ENCODE peak calls at places on chromosomes 12 and 14, in seven cellular contexts. W is Peyer's patch, F is Caco-2, U is astrocyte, H is upper lobe of right lung, Y is lung, A is pancreas. V is an unnamed sample.

GRCh38 chr12:102962986-102963385 is 5.5 kb downstream of the ASCL1 start:
- DNase-seq in U (no peak), F (no peak), H (no peak), A (no peak), Y (no peak), W (no peak), V (no peak)

GRCh38 chr12:92068441-92068840 is 77.2 kb downstream of the BTG1 start:
- DNase-seq in H (no peak), F (no peak), A (no peak), Y (no peak), W (no peak), U (no peak), V (no peak)

GRCh38 chr14:88195676-88196075 is 127.4 kb downstream of the KCNK10 start:
- DNase-seq in U (no peak), A (peak; percentile 8), W (no peak), H (no peak), Y (no peak), F (peak; percentile 19), V (no peak)

GRCh38 chr14:24403294-24404013 is 4.7 kb downstream of the NYNRIN start:
- DNase-seq in U (no peak), H (no peak), F (no peak), Y (no peak), W (no peak), A (no peak), V (no peak)

GRCh38 chr14:28576523-28576922 is 190.1 kb upstream of the FOXG1 start:
- DNase-seq in H (no peak), W (no peak), U (no peak), A (no peak), F (no peak), Y (no peak), V (no peak)

GRCh38 chr12:64680235-64680634 is 69.9 kb downstream of the RASSF3 start:
- DNase-seq in Y (peak; percentile 39), H (no peak), W (no peak), A (no peak), F (no peak), U (no peak), V (no peak)

GRCh38 chr14:76084374-76084773 is 67.3 kb upstream of the GPATCH2L start:
- DNase-seq in U (no peak), A (no peak), H (no peak), W (no peak), F (no peak), Y (no peak), V (no peak)

GRCh38 chr12:34298176-34298970 is 276.1 kb downstream of the ALG10 start:
- DNase-seq in F (no peak), Y (no peak), H (peak; percentile 52), A (no peak), W (no peak), U (no peak), V (no peak)

GRCh38 chr12:82555699-82556098 is 131.0 kb upstream of the TMTC2 start:
- DNase-seq in F (no peak), H (no peak), W (no peak), U (no peak), Y (no peak), A (no peak), V (no peak)

GRCh38 chr12:58931518-58931917 is 11.2 kb upstream of the LRIG3 start:
- DNase-seq in U (no peak), A (no peak), F (no peak), W (no peak), Y (no peak), H (no peak), V (no peak)

GRCh38 chr12:6375269-6376078 is at the start of gene SCNN1A:
- DNase-seq in A (peak; percentile 77), F (peak; percentile 87), H (peak; percentile 92), U (no peak), Y (peak; percentile 88), W (no peak), V (no peak)

GRCh38 chr14:33567736-33568124 is 383.1 kb downstream of the EGLN3 start:
- DNase-seq in A (no peak), F (no peak), W (no peak), U (peak; percentile 78), H (no peak), Y (no peak), V (no peak)

GRCh38 chr12:116804051-116804450 is 65.9 kb downstream of the RNFT2 start:
- DNase-seq in Y (no peak), W (no peak), F (no peak), H (no peak), A (no peak), U (no peak), V (no peak)

GRCh38 chr12:42742691-42743090 is 153.1 kb upstream of the PRICKLE1 start:
- DNase-seq in H (no peak), U (no peak), Y (no peak), F (no peak), W (no peak), A (no peak), V (no peak)

GRCh38 chr14:64293976-64294671 is at the start of gene ESR2:
- DNase-seq in Y (no peak), F (peak; percentile 56), U (peak; percentile 35), H (peak; percentile 65), W (peak; percentile 66), A (peak; percentile 9), V (no peak)

DNA sequence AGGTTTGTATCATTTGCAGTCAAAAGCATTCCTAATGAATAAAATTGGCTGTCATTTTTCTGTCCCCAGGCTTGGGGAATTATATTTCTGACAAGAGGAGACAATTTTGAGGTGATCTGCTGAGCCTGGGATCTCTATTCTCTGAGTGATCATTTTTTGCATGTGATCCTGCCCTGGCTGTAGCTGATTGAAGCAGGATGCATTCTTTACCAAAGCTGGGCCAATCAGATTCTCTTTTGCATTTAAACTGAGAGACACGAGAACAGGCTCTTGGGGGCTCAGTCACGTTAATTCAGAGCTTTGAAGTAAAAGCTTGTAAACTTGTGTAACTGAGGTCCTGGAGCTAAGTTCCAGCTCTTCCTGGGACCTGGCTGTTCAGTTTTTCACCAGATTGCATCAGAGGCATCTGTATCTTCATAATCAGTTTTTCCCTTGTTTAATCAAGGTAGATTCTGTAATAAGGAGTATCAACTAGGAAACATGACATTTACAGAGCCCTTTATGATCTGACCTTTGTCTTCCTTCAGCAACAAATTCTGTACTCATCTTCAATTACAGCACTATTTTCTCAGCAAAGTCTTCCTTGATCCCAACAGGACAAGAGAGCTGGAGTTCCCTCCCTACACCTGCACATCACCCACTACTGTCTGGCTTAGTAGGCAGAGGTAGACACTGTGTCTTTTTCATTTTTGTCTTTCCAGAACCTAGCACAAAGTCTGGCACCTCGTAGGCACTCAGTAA is 35.0 kb upstream of the MANSC4 start:
- DNase-seq in W (no peak), A (no peak), F (peak; percentile 23), Y (no peak), U (no peak), H (no peak), V (no peak)
- H3K4me3 ChIP-seq in W (no peak overlapping the region), A (no peak overlapping the region), F (no peak overlapping the region), Y (no peak overlapping the region), U (no peak overlapping the region), H (no peak overlapping the region), V (no peak overlapping the region)

GRCh38 chr12:109291117-109291516 is 18.0 kb downstream of the FOXN4 start:
- DNase-seq in Y (no peak), H (no peak), A (no peak), W (no peak), U (no peak), F (no peak), V (no peak)

GRCh38 chr12:109293106-109293505 is 16.0 kb downstream of the FOXN4 start:
- DNase-seq in U (no peak), W (no peak), H (no peak), A (no peak), F (no peak), Y (no peak), V (no peak)

GRCh38 chr12:109290061-109290460 is 19.0 kb downstream of the FOXN4 start:
- DNase-seq in U (no peak), Y (no peak), H (no peak), F (no peak), A (no peak), W (no peak), V (no peak)

GRCh38 chr12:109292342-109292711 is 16.8 kb downstream of the FOXN4 start:
- DNase-seq in H (no peak), F (no peak), Y (no peak), A (no peak), U (no peak), W (no peak), V (no peak)

DNA sequence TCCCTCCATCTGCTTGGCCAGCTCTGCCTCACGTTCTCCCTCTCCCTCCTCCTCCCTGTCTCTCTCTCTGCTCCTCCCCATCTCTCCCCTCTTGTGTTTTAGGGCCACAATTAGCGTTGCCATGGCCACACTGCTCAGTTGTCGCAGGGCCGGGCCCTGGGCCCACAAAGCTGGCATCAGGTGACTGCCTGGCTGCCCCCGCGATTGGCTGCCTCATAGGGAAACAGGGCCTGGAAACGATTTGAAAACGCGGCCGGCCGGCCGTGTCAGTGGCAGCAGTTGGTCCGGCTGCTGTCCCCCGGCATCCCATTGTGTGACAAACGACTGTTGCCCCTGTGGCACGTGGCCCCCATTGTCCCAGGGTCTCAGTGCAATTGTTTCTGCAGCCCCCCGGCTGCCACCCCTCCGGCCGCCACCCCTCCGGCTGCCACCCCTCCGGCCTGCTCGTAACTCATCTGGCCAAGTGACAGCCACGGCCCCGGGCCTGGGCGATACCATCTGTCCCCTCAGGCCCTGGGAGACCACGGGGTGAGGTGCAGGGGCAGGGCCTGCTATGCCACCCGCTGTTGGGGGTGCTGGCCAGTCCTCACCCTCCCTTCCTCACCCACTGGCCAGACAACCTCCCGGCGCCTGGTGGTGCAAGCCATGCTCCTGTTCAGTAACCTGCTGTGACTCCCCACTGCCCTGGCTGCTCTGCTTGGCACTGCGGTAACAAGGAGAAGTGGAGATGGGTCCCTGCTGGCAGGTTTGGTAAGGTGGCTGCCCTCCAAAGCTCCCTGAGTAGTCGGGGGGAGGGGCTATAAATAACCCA is 17.3 kb downstream of the FOXN4 start:
- DNase-seq in H (no peak), Y (peak; percentile 37), U (peak; percentile 16), F (no peak), A (peak; percentile 29), W (no peak), V (no peak)
- TF ChIP-seq CTCF in H (no peak), Y (no peak), U (no peak), F (no peak), A (no peak), W (no peak), V (no peak)

GRCh38 chr14:67652189-67652588 is 22.2 kb downstream of the VTI1B start:
- DNase-seq in W (no peak), U (no peak), F (no peak), A (no peak), H (no peak), Y (no peak), V (no peak)
- H3K36me3 ChIP-seq in W (no peaks in the 10 kb centered on the region), U (peaks cover 38% of the 10 kb centered on the region), F (peaks cover 1% of the 10 kb centered on the region), A (peaks cover 28% of the 10 kb centered on the region), H (peaks cover 98% of the 10 kb centered on the region), Y (peaks cover 41% of the 10 kb centered on the region), V (peaks cover 17% of the 10 kb centered on the region)

GRCh38 chr12:109999649-109999971 is 380 bp downstream of the ANKRD13A start:
- DNase-seq in U (no peak), W (no peak), F (no peak), H (peak; percentile 69), Y (no peak), A (peak; percentile 16), V (no peak)

GRCh38 chr12:109999983-110000505 is 814 bp downstream of the ANKRD13A start:
- DNase-seq in Y (peak; percentile 42), H (no peak), U (peak; percentile 45), W (peak; percentile 62), F (peak; percentile 16), A (no peak), V (no peak)

GRCh38 chr12:110002691-110003515 is 3.7 kb downstream of the ANKRD13A start:
- DNase-seq in W (no peak), A (no peak), Y (peak; percentile 33), U (peak; percentile 40), F (no peak), H (no peak), V (no peak)

GRCh38 chr12:109998904-109999648 is at the start of gene ANKRD13A:
- DNase-seq in F (peak; percentile 91), A (peak; percentile 92), U (peak; percentile 94), W (peak; percentile 86), Y (peak; percentile 92), H (peak; percentile 93), V (peak; percentile 53)

GRCh38 chr12:110001596-110001995 is 2.4 kb downstream of the ANKRD13A start:
- DNase-seq in W (no peak), A (no peak), H (no peak), U (peak; percentile 95), F (no peak), Y (no peak), V (peak; percentile 80)
- H3K4me3 ChIP-seq in W (no peak overlapping the region), A (no peak overlapping the region), H (no peak overlapping the region), U (no peak overlapping the region), F (no peak overlapping the region), Y (no peak overlapping the region), V (no peak overlapping the region)

V was measured in BJ.